ENCODE peak calls at places on chromosomes 16 and 17, in ten cellular contexts. S, N, I, O, F, K, P, B, H and C are unnamed samples.

GRCh38 chr16:72149676-72150464 is 22.1 kb downstream of the PMFBP1 start:
- DNase-seq in S (no peak), N (no peak), I (no peak), O (no peak), F (no peak), K (no peak), P (no peak), B (no peak), H (no peak), C (no peak)

GRCh38 chr17:17156511-17156910 is 49.6 kb downstream of the PLD6 start:
- DNase-seq in S (no peak), N (peak), I (no peak), O (no peak), F (no peak), K (no peak), P (no peak), B (peak), H (no peak), C (no peak)

GRCh38 chr16:78022347-78022746 is at the start of gene CLEC3A:
- DNase-seq in S (no peak), N (no peak), I (no peak), O (no peak), F (no peak), K (no peak), P (no peak), B (no peak), H (peak), C (no peak)

GRCh38 chr17:69348441-69348840 is 21.5 kb upstream of the ABCA5 start:
- DNase-seq in S (no peak), N (no peak), I (no peak), O (no peak), F (no peak), K (no peak), P (no peak), B (no peak), H (no peak), C (no peak)

GRCh38 chr16:50530277-50531236 is 17.6 kb upstream of the NKD1 start:
- DNase-seq in S (peak), N (peak), I (no peak), O (no peak), F (no peak), K (no peak), P (no peak), B (no peak), H (no peak), C (no peak)

GRCh38 chr16:58938856-58939255 is 204.7 kb upstream of the GOT2 start:
- DNase-seq in S (no peak), N (no peak), I (no peak), O (no peak), F (no peak), K (no peak), P (no peak), B (no peak), H (no peak), C (no peak)

GRCh38 chr16:31453255-31454204 is 5.8 kb upstream of the ARMC5 start:
- DNase-seq in S (no peak), N (peak), I (no peak), O (peak), F (no peak), K (peak), P (no peak), B (no peak), H (peak), C (no peak)

GRCh38 chr16:69073181-69073669 is 32.2 kb upstream of the HAS3 start:
- DNase-seq in S (no peak), N (no peak), I (peak), O (peak), F (no peak), K (no peak), P (no peak), B (peak), H (peak), C (no peak)

GRCh38 chr16:22004321-22004720 is 3.4 kb upstream of the PDZD9 start:
- DNase-seq in S (no peak), N (no peak), I (no peak), O (no peak), F (no peak), K (no peak), P (no peak), B (no peak), H (no peak), C (no peak)

GRCh38 chr16:68074850-68075249 is 10.3 kb upstream of the NFATC3 start:
- DNase-seq in S (no peak), N (no peak), I (no peak), O (no peak), F (no peak), K (no peak), P (peak), B (no peak), H (no peak), C (no peak)

GRCh38 chr16:1918890-1919679 is 870 bp upstream of the HS3ST6 start:
- DNase-seq in S (no peak), N (peak), I (no peak), O (no peak), F (no peak), K (no peak), P (no peak), B (no peak), H (no peak), C (no peak)

GRCh38 chr17:59505610-59506276 is 59.7 kb upstream of the DHX40 start:
- DNase-seq in S (no peak), N (no peak), I (no peak), O (peak), F (no peak), K (no peak), P (no peak), B (no peak), H (peak), C (no peak)

GRCh38 chr16:74448990-74449389 is 27.7 kb upstream of the CLEC18B start:
- DNase-seq in S (no peak), N (no peak), I (peak), O (peak), F (no peak), K (peak), P (no peak), B (peak), H (peak), C (no peak)

GRCh38 chr17:9878791-9879525 is 26.1 kb downstream of the RCVRN start:
- DNase-seq in S (no peak), N (no peak), I (no peak), O (peak), F (no peak), K (no peak), P (no peak), B (peak), H (peak), C (no peak)

GRCh38 chr17:74920306-74920620 is 2.8 kb downstream of the USH1G start:
- DNase-seq in S (no peak), N (no peak), I (no peak), O (no peak), F (no peak), K (no peak), P (no peak), B (no peak), H (no peak), C (no peak)

GRCh38 chr16:79437764-79438728 is 162.5 kb downstream of the MAF start:
- DNase-seq in S (no peak), N (peak), I (no peak), O (peak), F (peak), K (peak), P (no peak), B (peak), H (no peak), C (no peak)

GRCh38 chr17:80899402-80900268 is 92.0 kb upstream of the CHMP6 start:
- DNase-seq in S (no peak), N (peak), I (no peak), O (no peak), F (no peak), K (no peak), P (peak), B (no peak), H (peak), C (peak)

GRCh38 chr16:8407351-8407750 is 183.0 kb downstream of the TMEM114 start:
- DNase-seq in S (no peak), N (no peak), I (no peak), O (no peak), F (no peak), K (no peak), P (no peak), B (no peak), H (no peak), C (no peak)

GRCh38 chr16:53065436-53066165 is 10.8 kb downstream of the CHD9 start:
- DNase-seq in S (no peak), N (no peak), I (no peak), O (no peak), F (no peak), K (no peak), P (no peak), B (no peak), H (no peak), C (no peak)

GRCh38 chr17:44793885-44794698 is 35.3 kb downstream of the ADAM11 start:
- DNase-seq in S (no peak), N (no peak), I (no peak), O (peak), F (no peak), K (no peak), P (no peak), B (no peak), H (no peak), C (no peak)

GRCh38 chr17:63911657-63912100 is 621 bp upstream of the CSHL1 start:
- DNase-seq in S (peak), N (no peak), I (no peak), O (peak), F (no peak), K (no peak), P (peak), B (peak), H (no peak), C (no peak)

GRCh38 chr17:57622886-57623433 is 122.1 kb downstream of the CCDC182 start:
- DNase-seq in S (no peak), N (no peak), I (peak), O (peak), F (no peak), K (no peak), P (no peak), B (peak), H (peak), C (no peak)

GRCh38 chr16:997440-998051 is 16.0 kb downstream of the SOX8 start:
- DNase-seq in S (no peak), N (no peak), I (no peak), O (peak), F (no peak), K (no peak), P (peak), B (peak), H (peak), C (no peak)

GRCh38 chr17:83145358-83145738 is 65.9 kb downstream of the METRNL start:
- DNase-seq in S (no peak), N (no peak), I (no peak), O (no peak), F (no peak), K (no peak), P (no peak), B (no peak), H (no peak), C (no peak)

GRCh38 chr16:31427441-31428276 is 501 bp downstream of the COX6A2 start:
- DNase-seq in S (no peak), N (peak), I (no peak), O (peak), F (no peak), K (peak), P (peak), B (no peak), H (no peak), C (no peak)

GRCh38 chr17:1232331-1232730 is 37.9 kb upstream of the BHLHA9 start:
- DNase-seq in S (no peak), N (no peak), I (no peak), O (no peak), F (no peak), K (no peak), P (no peak), B (no peak), H (no peak), C (no peak)

GRCh38 chr17:49214665-49215360 is 4.3 kb downstream of the ABI3 start:
- DNase-seq in S (peak), N (peak), I (no peak), O (peak), F (no peak), K (no peak), P (no peak), B (no peak), H (no peak), C (no peak)

GRCh38 chr17:31534223-31534888 is 142.9 kb downstream of the RAB11FIP4 start:
- DNase-seq in S (no peak), N (no peak), I (no peak), O (peak), F (no peak), K (no peak), P (no peak), B (no peak), H (peak), C (no peak)

GRCh38 chr17:2212328-2212981 is 91.1 kb downstream of the SMG6 start:
- DNase-seq in S (no peak), N (no peak), I (no peak), O (peak), F (no peak), K (peak), P (no peak), B (peak), H (peak), C (no peak)

GRCh38 chr16:82322177-82322576 is 152.2 kb upstream of the MPHOSPH6 start:
- DNase-seq in S (no peak), N (no peak), I (no peak), O (no peak), F (no peak), K (no peak), P (no peak), B (no peak), H (no peak), C (no peak)

GRCh38 chr17:78962345-78962983 is 17.3 kb downstream of the LGALS3BP start:
- DNase-seq in S (no peak), N (no peak), I (no peak), O (peak), F (no peak), K (no peak), P (no peak), B (peak), H (no peak), C (no peak)

GRCh38 chr17:4565209-4566141 is 5.1 kb upstream of the GGT6 start:
- DNase-seq in S (peak), N (peak), I (peak), O (peak), F (no peak), K (peak), P (peak), B (peak), H (peak), C (peak)

GRCh38 chr17:83103200-83103937 is 24.0 kb downstream of the METRNL start:
- DNase-seq in S (peak), N (no peak), I (no peak), O (no peak), F (no peak), K (no peak), P (peak), B (no peak), H (no peak), C (no peak)

GRCh38 chr16:84950906-84951305 is 60.4 kb downstream of the ZDHHC7 start:
- DNase-seq in S (no peak), N (no peak), I (no peak), O (no peak), F (no peak), K (no peak), P (peak), B (no peak), H (no peak), C (no peak)

GRCh38 chr16:85390511-85391174 is 222.5 kb upstream of the GSE1 start:
- DNase-seq in S (no peak), N (peak), I (peak), O (peak), F (no peak), K (peak), P (no peak), B (peak), H (peak), C (no peak)

GRCh38 chr17:83065660-83066542 is 13.5 kb upstream of the METRNL start:
- DNase-seq in S (no peak), N (peak), I (no peak), O (no peak), F (no peak), K (no peak), P (no peak), B (no peak), H (no peak), C (no peak)